ENCODE peak calls at places on chromosomes 6 and 20, in six cellular contexts. U, C, R, K, A and H are unnamed samples.

GRCh38 chr6:151108548-151108947 is 131.2 kb upstream of the AKAP12 start:
- DNase-seq in U (no peak), C (no peak), R (no peak), K (no peak), A (no peak), H (no peak)

GRCh38 chr6:85382541-85382940 is 67.3 kb upstream of the NT5E start:
- DNase-seq in U (no peak), C (no peak), R (no peak), K (no peak), A (no peak), H (no peak)

GRCh38 chr20:17650301-17650761 is 31.7 kb downstream of the RRBP1 start:
- DNase-seq in U (no peak), C (no peak), R (no peak), K (no peak), A (no peak), H (no peak)

GRCh38 chr6:32779036-32779435 is 15.7 kb upstream of the HLA-DQB2 start:
- DNase-seq in U (no peak), C (no peak), R (no peak), K (no peak), A (no peak), H (no peak)

GRCh38 chr20:45358282-45359068 is 4.5 kb upstream of the SYS1 start:
- DNase-seq in U (no peak), C (no peak), R (no peak), K (peak), A (no peak), H (no peak)

GRCh38 chr20:13105864-13106457 is 97.2 kb downstream of the SPTLC3 start:
- DNase-seq in U (no peak), C (no peak), R (no peak), K (peak), A (peak), H (no peak)

GRCh38 chr6:146544783-146545182 is 1.1 kb downstream of the RAB32 start:
- DNase-seq in U (no peak), C (no peak), R (no peak), K (no peak), A (no peak), H (no peak)

GRCh38 chr6:41046084-41046483 is 3.8 kb downstream of the TSPO2 start:
- DNase-seq in U (no peak), C (no peak), R (no peak), K (no peak), A (no peak), H (no peak)

GRCh38 chr6:163790296-163790840 is 375.9 kb downstream of the QKI start:
- DNase-seq in U (no peak), C (no peak), R (no peak), K (no peak), A (no peak), H (no peak)

GRCh38 chr6:20919677-20920385 is 385.6 kb downstream of the CDKAL1 start:
- DNase-seq in U (no peak), C (no peak), R (no peak), K (no peak), A (no peak), H (no peak)

GRCh38 chr6:166257911-166258318 is 50.3 kb downstream of the PRR18 start:
- DNase-seq in U (no peak), C (no peak), R (no peak), K (no peak), A (no peak), H (no peak)

GRCh38 chr6:116229287-116229913 is 24.5 kb downstream of the TSPYL4 start:
- DNase-seq in U (peak), C (peak), R (no peak), K (peak), A (peak), H (no peak)

GRCh38 chr6:159301277-159301676 is 132.1 kb downstream of the FNDC1 start:
- DNase-seq in U (no peak), C (no peak), R (no peak), K (no peak), A (no peak), H (no peak)
- TF ChIP-seq CTCF in U (no peak), C (no peak), R (no peak), K (no peak), A (no peak), H (no peak)

GRCh38 chr20:62229667-62230066 is 8.7 kb upstream of the OSBPL2 start:
- DNase-seq in U (no peak), C (no peak), R (no peak), K (no peak), A (no peak), H (no peak)

GRCh38 chr20:62226707-62227590 is 6.9 kb upstream of the HRH3 start:
- DNase-seq in U (no peak), C (no peak), R (no peak), K (no peak), A (no peak), H (no peak)

GRCh38 chr20:62227591-62227976 is 7.5 kb upstream of the HRH3 start:
- DNase-seq in U (no peak), C (no peak), R (no peak), K (no peak), A (no peak), H (no peak)

GRCh38 chr20:62228982-62229545 is 9.0 kb upstream of the HRH3 start:
- DNase-seq in U (no peak), C (no peak), R (no peak), K (no peak), A (no peak), H (no peak)

DNA sequence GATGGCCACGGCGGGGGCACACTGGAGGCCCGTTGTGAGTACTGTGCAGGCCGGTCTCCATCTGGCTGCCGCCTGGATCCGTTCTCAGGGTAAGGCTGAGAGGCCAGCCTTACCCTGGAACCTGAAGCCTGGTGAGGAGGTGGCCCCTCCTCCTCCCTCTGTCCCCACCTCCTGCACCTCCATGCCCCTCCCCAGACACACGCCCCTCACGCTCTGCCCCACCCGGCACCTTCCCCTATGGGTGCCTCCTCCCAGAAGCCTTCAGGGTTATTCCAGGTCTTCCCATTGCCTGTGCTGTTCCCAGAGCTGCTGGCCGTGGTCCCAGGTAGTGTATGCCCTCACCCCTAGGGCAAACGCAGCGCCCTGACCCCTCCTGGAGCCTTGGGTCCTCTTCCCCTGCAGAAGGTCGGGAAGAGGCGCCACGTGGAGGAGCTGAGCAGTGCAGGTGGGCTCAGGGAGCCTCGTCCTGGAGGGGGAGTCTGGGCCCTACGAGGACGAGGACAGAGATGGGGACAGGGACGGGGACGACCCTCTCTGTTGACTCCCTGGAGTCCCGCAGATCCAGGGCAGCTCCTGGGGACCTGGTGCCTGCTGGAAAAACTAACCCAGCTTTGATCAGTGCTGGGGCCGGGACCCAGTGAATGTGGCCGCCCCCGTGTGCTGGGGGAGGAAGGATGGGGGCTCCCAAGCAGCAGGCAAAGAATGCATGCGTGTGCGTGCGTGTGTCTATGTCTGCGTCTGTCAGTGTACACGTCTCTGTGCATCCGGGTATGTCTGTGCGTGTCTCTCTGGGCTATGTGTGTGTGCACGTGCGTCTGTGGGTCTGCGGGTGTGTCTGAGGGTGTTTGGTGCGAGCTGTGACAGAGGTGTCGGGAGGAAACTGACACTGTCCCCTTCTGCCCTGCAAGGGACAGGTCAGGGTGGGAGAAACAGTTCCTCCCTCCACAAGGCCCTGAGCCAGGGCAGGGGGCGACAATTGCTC is 8.2 kb upstream of the HRH3 start:
- DNase-seq in U (peak), C (no peak), R (no peak), K (no peak), A (no peak), H (no peak)
- TF ChIP-seq CTCF in U (no peak), C (no peak), R (no peak), K (peak), A (no peak), H (no peak)

GRCh38 chr20:38291582-38291918 is 12.4 kb upstream of the BPI start:
- DNase-seq in U (no peak), C (no peak), R (no peak), K (no peak), A (no peak), H (no peak)
- TF ChIP-seq CTCF in U (no peak), C (no peak), R (no peak), K (no peak), A (no peak), H (no peak)

GRCh38 chr20:63307538-63308217 is 14.7 kb downstream of the COL20A1 start:
- DNase-seq in U (no peak), C (no peak), R (no peak), K (no peak), A (no peak), H (no peak)
- TF ChIP-seq CTCF in U (no peak), C (no peak), R (no peak), K (no peak), A (no peak), H (no peak)

DNA sequence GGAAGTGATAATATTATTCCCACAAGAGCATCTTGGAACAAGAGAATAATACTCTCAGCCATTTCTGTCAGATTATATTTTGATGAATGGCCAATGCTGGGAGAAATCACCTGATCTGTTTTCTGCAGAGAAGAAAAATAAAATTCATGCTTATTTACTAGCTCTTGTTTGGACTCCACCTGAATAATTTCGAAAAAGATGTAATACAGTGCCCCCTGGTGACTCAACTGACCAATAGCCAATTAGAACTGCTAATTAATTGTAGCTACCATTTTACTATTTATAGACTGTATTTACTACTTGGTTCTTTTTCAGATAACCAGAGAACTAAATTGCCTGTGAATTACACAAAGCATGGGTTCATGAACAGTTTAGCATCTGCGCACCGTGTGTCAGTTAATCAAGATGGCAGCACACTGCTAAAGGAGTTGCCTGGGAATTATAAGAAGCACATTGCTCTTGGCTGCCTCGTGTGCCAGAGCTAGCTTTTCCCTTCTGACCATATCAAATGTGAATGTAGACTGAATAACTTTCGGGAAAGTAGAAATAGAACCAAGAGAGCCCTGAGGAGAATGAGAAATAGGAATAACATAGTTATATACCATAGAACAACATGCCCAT is 78.6 kb upstream of the TRDN start:
- DNase-seq in U (no peak), C (peak), R (peak), K (peak), A (peak), H (no peak)
- TF ChIP-seq CTCF in U (peak), C (peak), R (peak), K (peak), A (no peak), H (no peak)